ENCODE peak calls at places on chromosomes 11 and 22, in six cellular contexts. H, P, M, R, W and B are unnamed samples. For H3K9me3, the result is how much of the 10 kb centered on the place peaks cover.

GRCh38 chr11:62539238-62539925 is 7.2 kb downstream of the AHNAK start:
- DNase-seq in H (peak), P (peak), M (no peak), R (peak), W (peak), B (no peak)

GRCh38 chr22:25060522-25061071 is 108.1 kb downstream of the KIAA1671 start:
- DNase-seq in H (no peak), P (no peak), M (no peak), R (peak), W (no peak), B (no peak)

GRCh38 chr22:45553333-45554039 is 50.8 kb downstream of the FBLN1 start:
- DNase-seq in H (peak), P (peak), M (peak), R (peak), W (peak), B (peak)

GRCh38 chr11:3721002-3721401 is 49.8 kb upstream of the CHRNA10 start:
- DNase-seq in H (no peak), P (no peak), M (no peak), R (no peak), W (no peak), B (no peak)

GRCh38 chr22:17264321-17265052 is 45.3 kb upstream of the ADA2 start:
- DNase-seq in H (no peak), P (no peak), M (no peak), R (no peak), W (no peak), B (no peak)

GRCh38 chr22:41994506-41994905 is 4.1 kb upstream of the WBP2NL start:
- DNase-seq in H (no peak), P (no peak), M (no peak), R (no peak), W (peak), B (no peak)

GRCh38 chr11:14125529-14125928 is 163.0 kb downstream of the SPON1 start:
- DNase-seq in H (no peak), P (no peak), M (no peak), R (no peak), W (no peak), B (no peak)

GRCh38 chr11:84906995-84907394 is 720.1 kb downstream of the DLG2 start:
- DNase-seq in H (no peak), P (no peak), M (no peak), R (no peak), W (no peak), B (no peak)

GRCh38 chr11:22792497-22792896 is 37.1 kb downstream of the SVIP start:
- DNase-seq in H (no peak), P (no peak), M (no peak), R (peak), W (no peak), B (no peak)

GRCh38 chr11:134784525-134784924 is 372.5 kb upstream of the B3GAT1 start:
- DNase-seq in H (no peak), P (no peak), M (no peak), R (no peak), W (no peak), B (peak)

GRCh38 chr11:86196291-86196690 is 48.3 kb upstream of the EED start:
- DNase-seq in H (no peak), P (no peak), M (no peak), R (no peak), W (no peak), B (no peak)

GRCh38 chr11:117618273-117618672 is 178.7 kb downstream of the DSCAML1 start:
- DNase-seq in H (peak), P (no peak), M (no peak), R (no peak), W (no peak), B (no peak)

GRCh38 chr22:46147471-46148267 is 2.7 kb upstream of the PPARA start:
- DNase-seq in H (peak), P (no peak), M (no peak), R (no peak), W (no peak), B (no peak)

GRCh38 chr11:17898782-17899181 is 114.1 kb downstream of the SERGEF start:
- DNase-seq in H (no peak), P (no peak), M (no peak), R (no peak), W (no peak), B (no peak)

GRCh38 chr11:74268451-74268850 is 43.0 kb downstream of the P4HA3 start:
- DNase-seq in H (no peak), P (no peak), M (no peak), R (no peak), W (no peak), B (no peak)

GRCh38 chr22:45493286-45493771 is 9.4 kb upstream of the FBLN1 start:
- DNase-seq in H (peak), P (no peak), M (no peak), R (no peak), W (no peak), B (no peak)

GRCh38 chr11:118889796-118890195 is 6.1 kb downstream of the CXCR5 start:
- DNase-seq in H (no peak), P (no peak), M (no peak), R (no peak), W (no peak), B (no peak)

GRCh38 chr11:75311858-75312288 is 39.6 kb downstream of the ARRB1 start:
- DNase-seq in H (peak), P (peak), M (no peak), R (no peak), W (peak), B (peak)

GRCh38 chr22:28414017-28414416 is 265.6 kb downstream of the TTC28 start:
- DNase-seq in H (no peak), P (no peak), M (no peak), R (no peak), W (no peak), B (no peak)

GRCh38 chr11:43802509-43802908 is 78.1 kb upstream of the ALKBH3 start:
- DNase-seq in H (no peak), P (no peak), M (no peak), R (no peak), W (no peak), B (no peak)

GRCh38 chr11:64650923-64651523 is 60.0 kb downstream of the SLC22A12 start:
- DNase-seq in H (no peak), P (no peak), M (no peak), R (peak), W (no peak), B (no peak)

GRCh38 chr11:20050048-20050447 is 110.2 kb downstream of the DBX1 start:
- DNase-seq in H (no peak), P (no peak), M (no peak), R (no peak), W (no peak), B (no peak)

GRCh38 chr11:125925247-125925740 is 20.6 kb upstream of the VSIG10L2 start:
- DNase-seq in H (no peak), P (peak), M (no peak), R (no peak), W (no peak), B (peak)

GRCh38 chr22:26553056-26553752 is 36.7 kb downstream of the TPST2 start:
- DNase-seq in H (no peak), P (no peak), M (no peak), R (no peak), W (no peak), B (no peak)

GRCh38 chr11:126518130-126518995 is 162.9 kb downstream of the ST3GAL4 start:
- DNase-seq in H (peak), P (no peak), M (no peak), R (no peak), W (no peak), B (no peak)

GRCh38 chr22:49352361-49353169 is 475.1 kb downstream of the BRD1 start:
- DNase-seq in H (no peak), P (no peak), M (no peak), R (no peak), W (peak), B (no peak)

GRCh38 chr22:40525250-40525884 is 111.2 kb downstream of the MRTFA start:
- DNase-seq in H (no peak), P (peak), M (no peak), R (peak), W (peak), B (no peak)

GRCh38 chr22:27460596-27461347 is 340.8 kb downstream of the MN1 start:
- DNase-seq in H (peak), P (no peak), M (no peak), R (no peak), W (no peak), B (no peak)

GRCh38 chr22:46574993-46575914 is 37.8 kb upstream of the CELSR1 start:
- DNase-seq in H (peak), P (peak), M (no peak), R (no peak), W (peak), B (no peak)

GRCh38 chr11:19756675-19757475 is 44.2 kb downstream of the NAV2 start:
- DNase-seq in H (peak), P (no peak), M (no peak), R (no peak), W (no peak), B (no peak)

GRCh38 chr11:624705-625635 is at the start of gene CDHR5:
- DNase-seq in H (no peak), P (peak), M (no peak), R (no peak), W (no peak), B (no peak)

GRCh38 chr11:111450480-111451320 is 61.5 kb downstream of the BTG4 start:
- DNase-seq in H (no peak), P (no peak), M (no peak), R (no peak), W (no peak), B (no peak)

GRCh38 chr11:115459563-115459962 is 44.7 kb downstream of the CADM1 start:
- DNase-seq in H (no peak), P (no peak), M (no peak), R (no peak), W (no peak), B (no peak)

GRCh38 chr11:115193931-115194797 is 310.1 kb downstream of the CADM1 start:
- DNase-seq in H (no peak), P (no peak), M (no peak), R (no peak), W (no peak), B (no peak)

GRCh38 chr22:44574581-44575343 is 76.7 kb upstream of the RTL6 start:
- DNase-seq in H (peak), P (no peak), M (no peak), R (no peak), W (peak), B (no peak)

GRCh38 chr11:61122761-61123160 is 20.5 kb downstream of the CD5 start:
- DNase-seq in H (peak), P (no peak), M (no peak), R (no peak), W (no peak), B (no peak)

GRCh38 chr11:61123775-61124571 is 21.7 kb downstream of the CD5 start:
- DNase-seq in H (no peak), P (no peak), M (no peak), R (no peak), W (no peak), B (no peak)

GRCh38 chr11:61125310-61125684 is 23.0 kb downstream of the CD5 start:
- DNase-seq in H (no peak), P (no peak), M (no peak), R (no peak), W (no peak), B (no peak)

GRCh38 chr11:61126266-61126665 is 24.0 kb downstream of the CD5 start:
- DNase-seq in H (no peak), P (no peak), M (no peak), R (no peak), W (no peak), B (no peak)

DNA sequence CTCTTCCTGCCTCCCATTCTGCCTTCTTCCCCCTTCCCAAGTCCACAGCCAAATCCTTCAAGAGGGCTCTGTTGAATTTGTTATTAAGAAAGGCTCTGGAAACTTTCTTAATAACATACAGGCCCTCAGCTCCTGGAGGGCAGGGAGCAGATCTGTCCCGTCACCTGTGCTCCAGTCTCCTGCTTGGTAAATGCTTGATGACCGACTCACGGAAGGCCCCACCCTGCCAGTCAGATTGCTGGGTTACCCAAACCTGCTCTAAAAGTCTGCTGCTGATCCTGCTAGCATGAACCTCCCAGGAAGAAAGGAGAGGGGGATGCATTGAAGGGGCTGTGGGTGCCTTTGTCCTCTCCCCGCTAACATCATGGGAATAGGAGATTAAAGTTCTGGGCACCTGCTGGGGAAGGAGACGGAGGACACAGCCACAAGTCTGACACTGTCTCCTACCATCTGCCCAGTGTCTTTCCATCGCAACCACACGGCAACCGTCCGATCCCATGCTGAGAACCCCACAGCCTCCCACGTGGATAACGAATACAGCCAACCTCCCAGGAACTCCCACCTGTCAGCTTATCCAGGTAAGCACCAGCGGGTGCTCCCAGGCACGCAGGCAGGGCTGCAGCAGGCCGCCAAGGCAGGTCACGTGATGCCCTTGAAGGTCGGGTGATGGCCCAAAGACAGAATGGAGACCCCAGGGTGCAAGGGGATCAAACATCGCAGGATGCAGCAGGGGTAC is 22.5 kb downstream of the CD5 start:
- DNase-seq in H (no peak), P (no peak), M (no peak), R (no peak), W (no peak), B (no peak)
- TF ChIP-seq POLR2AphosphoS5 in H (no peak), P (no peak), M (no peak), R (no peak), W (no peak), B (no peak)

GRCh38 chr11:69240332-69241074 is 53.5 kb upstream of the MYEOV start:
- DNase-seq in H (no peak), P (peak), M (peak), R (no peak), W (peak), B (peak)
- H3K9me3 ChIP-seq in H (under half), P (under half), M (under half), R (under half), W (under half), B (under half)

GRCh38 chr11:95011376-95011775 is 13.7 kb upstream of the KDM4E start:
- DNase-seq in H (no peak), P (no peak), M (no peak), R (no peak), W (no peak), B (no peak)
- TF ChIP-seq CTCF in H (no peak), P (no peak), M (no peak), R (no peak), W (no peak), B (no peak)

GRCh38 chr22:23072035-23072910 is 2.0 kb downstream of the GNAZ start:
- DNase-seq in H (peak), P (no peak), M (no peak), R (no peak), W (no peak), B (no peak)
- TF ChIP-seq POLR2AphosphoS5 in H (no peak), P (no peak), M (no peak), R (no peak), W (peak), B (no peak)

DNA sequence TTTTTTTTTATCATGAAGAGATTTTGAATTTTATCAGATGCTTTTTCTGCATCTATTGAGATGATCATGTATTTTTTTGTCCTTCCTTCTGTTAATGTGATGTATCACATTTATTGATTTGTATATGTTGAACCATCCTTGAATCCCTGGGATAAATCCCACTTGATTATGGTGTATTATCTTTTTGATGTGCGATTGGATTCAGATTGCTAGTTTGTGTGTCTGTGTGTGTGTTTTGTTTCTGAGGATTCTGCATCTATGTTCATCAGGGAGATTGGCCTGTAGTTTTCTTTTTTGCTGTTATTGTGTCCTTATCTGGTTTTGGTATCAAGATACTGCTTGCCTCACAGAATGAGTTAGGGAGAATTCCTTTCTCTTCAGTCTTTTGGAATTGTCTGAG is 52.6 kb downstream of the KCNQ1OT1 start:
- DNase-seq in H (no peak), P (no peak), M (no peak), R (no peak), W (no peak), B (no peak)
- H3K9me3 ChIP-seq in H (under half), P (half or more), M (under half), R (under half), W (half or more), B (half or more)

DNA sequence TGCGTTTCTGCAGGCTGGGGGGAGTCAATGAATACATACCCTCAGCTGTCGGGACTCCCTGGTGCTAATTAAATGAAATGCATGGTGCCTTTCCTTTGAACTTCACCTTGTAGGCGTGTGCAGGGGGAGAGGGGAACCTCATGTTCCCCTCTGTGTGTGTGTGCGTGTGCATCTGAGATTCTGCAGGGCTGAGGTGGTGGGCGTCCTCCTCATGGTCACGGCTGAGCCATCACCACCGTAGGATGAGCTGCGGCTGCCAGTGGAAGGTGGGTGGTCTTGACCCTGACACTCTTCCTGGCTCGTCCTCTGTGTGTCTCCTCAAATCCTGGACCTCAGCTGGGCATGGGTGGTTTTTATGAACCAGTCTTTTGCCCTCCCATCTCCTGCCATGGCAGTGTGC is 53.0 kb upstream of the TTLL12 start:
- DNase-seq in H (no peak), P (no peak), M (no peak), R (no peak), W (no peak), B (no peak)
- TF ChIP-seq CTCF in H (no peak), P (no peak), M (no peak), R (no peak), W (no peak), B (no peak)

GRCh38 chr11:35734669-35735068 is 72.1 kb downstream of the TRIM44 start:
- DNase-seq in H (no peak), P (no peak), M (no peak), R (no peak), W (no peak), B (no peak)

GRCh38 chr11:35735903-35736302 is 73.3 kb downstream of the TRIM44 start:
- DNase-seq in H (no peak), P (no peak), M (no peak), R (no peak), W (no peak), B (no peak)

GRCh38 chr11:35736952-35737351 is 74.4 kb downstream of the TRIM44 start:
- DNase-seq in H (no peak), P (no peak), M (no peak), R (no peak), W (no peak), B (no peak)

GRCh38 chr11:35740061-35740824 is 77.7 kb downstream of the TRIM44 start:
- DNase-seq in H (no peak), P (no peak), M (no peak), R (no peak), W (no peak), B (no peak)

GRCh38 chr11:35735411-35735810 is 72.8 kb downstream of the TRIM44 start:
- DNase-seq in H (no peak), P (no peak), M (no peak), R (no peak), W (no peak), B (no peak)
- TF ChIP-seq POLR2AphosphoS5 in H (no peak), P (no peak), M (no peak), R (no peak), W (no peak), B (no peak)